ENCODE peak calls at places on chromosomes 6 and 20, in ten cellular contexts. One of them, this sample, is unnamed.

GRCh38 chr20:18793625-18794427 is 19.8 kb upstream of the SCP2D1 start:
- DNase-seq in body of pancreas: peak
- DNase-seq in esophagus squamous epithelium: peak
- DNase-seq in choroid plexus epithelial cell: peak
- DNase-seq in epithelial cell of esophagus: peak
- DNase-seq in lower leg skin: peak
- DNase-seq in A549: peak
- DNase-seq in CD8-positive, alpha-beta memory T cell: peak
- DNase-seq in heart left ventricle: peak
- DNase-seq in HepG2: peak
- DNase-seq in this sample: peak

GRCh38 chr20:11919046-11919445 is 1.4 kb downstream of the BTBD3 start:
- DNase-seq in choroid plexus epithelial cell: peak
- DNase-seq in CD8-positive, alpha-beta memory T cell: no peak
- DNase-seq in epithelial cell of esophagus: no peak
- DNase-seq in heart left ventricle: peak
- DNase-seq in lower leg skin: no peak
- DNase-seq in A549: no peak
- DNase-seq in esophagus squamous epithelium: no peak
- DNase-seq in body of pancreas: peak
- DNase-seq in HepG2: no peak
- DNase-seq in this sample: peak

GRCh38 chr6:13526339-13526717 is 38.9 kb upstream of the GFOD1 start:
- DNase-seq in lower leg skin: no peak
- DNase-seq in A549: no peak
- DNase-seq in heart left ventricle: no peak
- DNase-seq in body of pancreas: no peak
- DNase-seq in esophagus squamous epithelium: no peak
- DNase-seq in epithelial cell of esophagus: no peak
- DNase-seq in CD8-positive, alpha-beta memory T cell: no peak
- DNase-seq in HepG2: no peak
- DNase-seq in choroid plexus epithelial cell: no peak
- DNase-seq in this sample: no peak

GRCh38 chr6:87700729-87701675 is 1.0 kb downstream of the AKIRIN2 start:
- DNase-seq in choroid plexus epithelial cell: peak
- DNase-seq in lower leg skin: no peak
- DNase-seq in heart left ventricle: peak
- DNase-seq in body of pancreas: peak
- DNase-seq in CD8-positive, alpha-beta memory T cell: peak
- DNase-seq in A549: peak
- DNase-seq in esophagus squamous epithelium: no peak
- DNase-seq in epithelial cell of esophagus: peak
- DNase-seq in HepG2: peak
- DNase-seq in this sample: no peak

GRCh38 chr6:138571585-138572199 is 72.4 kb upstream of the NHSL1 start:
- DNase-seq in heart left ventricle: no peak
- DNase-seq in A549: no peak
- DNase-seq in lower leg skin: no peak
- DNase-seq in esophagus squamous epithelium: no peak
- DNase-seq in choroid plexus epithelial cell: no peak
- DNase-seq in CD8-positive, alpha-beta memory T cell: no peak
- DNase-seq in body of pancreas: no peak
- DNase-seq in HepG2: no peak
- DNase-seq in epithelial cell of esophagus: no peak
- DNase-seq in this sample: no peak

GRCh38 chr20:19786311-19786710 is 28.3 kb downstream of the RIN2 start:
- DNase-seq in esophagus squamous epithelium: no peak
- DNase-seq in epithelial cell of esophagus: peak
- DNase-seq in lower leg skin: peak
- DNase-seq in heart left ventricle: peak
- DNase-seq in A549: no peak
- DNase-seq in CD8-positive, alpha-beta memory T cell: no peak
- DNase-seq in choroid plexus epithelial cell: peak
- DNase-seq in HepG2: no peak
- DNase-seq in body of pancreas: peak
- DNase-seq in this sample: peak

GRCh38 chr6:53717571-53717970 is 52.0 kb upstream of the KLHL31 start:
- DNase-seq in CD8-positive, alpha-beta memory T cell: no peak
- DNase-seq in esophagus squamous epithelium: no peak
- DNase-seq in lower leg skin: no peak
- DNase-seq in HepG2: no peak
- DNase-seq in epithelial cell of esophagus: peak
- DNase-seq in A549: no peak
- DNase-seq in heart left ventricle: no peak
- DNase-seq in choroid plexus epithelial cell: no peak
- DNase-seq in body of pancreas: no peak
- DNase-seq in this sample: no peak

GRCh38 chr6:128400875-128401274 is 119.5 kb downstream of the PTPRK start:
- DNase-seq in lower leg skin: no peak
- DNase-seq in esophagus squamous epithelium: no peak
- DNase-seq in HepG2: no peak
- DNase-seq in body of pancreas: no peak
- DNase-seq in epithelial cell of esophagus: no peak
- DNase-seq in heart left ventricle: no peak
- DNase-seq in CD8-positive, alpha-beta memory T cell: no peak
- DNase-seq in A549: no peak
- DNase-seq in choroid plexus epithelial cell: no peak
- DNase-seq in this sample: no peak

GRCh38 chr6:117215353-117216090 is 49.8 kb upstream of the VGLL2 start:
- DNase-seq in A549: no peak
- DNase-seq in HepG2: no peak
- DNase-seq in CD8-positive, alpha-beta memory T cell: no peak
- DNase-seq in choroid plexus epithelial cell: no peak
- DNase-seq in esophagus squamous epithelium: no peak
- DNase-seq in heart left ventricle: no peak
- DNase-seq in body of pancreas: no peak
- DNase-seq in epithelial cell of esophagus: peak
- DNase-seq in lower leg skin: no peak
- DNase-seq in this sample: no peak

GRCh38 chr20:6104493-6105188 is 18.2 kb downstream of the FERMT1 start:
- DNase-seq in choroid plexus epithelial cell: peak
- DNase-seq in esophagus squamous epithelium: no peak
- DNase-seq in epithelial cell of esophagus: no peak
- DNase-seq in lower leg skin: no peak
- DNase-seq in heart left ventricle: no peak
- DNase-seq in A549: no peak
- DNase-seq in CD8-positive, alpha-beta memory T cell: no peak
- DNase-seq in body of pancreas: peak
- DNase-seq in HepG2: no peak
- DNase-seq in this sample: no peak

GRCh38 chr20:44730441-44730840 is 15.2 kb upstream of the KCNK15 start:
- DNase-seq in body of pancreas: no peak
- DNase-seq in heart left ventricle: no peak
- DNase-seq in HepG2: no peak
- DNase-seq in choroid plexus epithelial cell: peak
- DNase-seq in CD8-positive, alpha-beta memory T cell: no peak
- DNase-seq in epithelial cell of esophagus: peak
- DNase-seq in A549: peak
- DNase-seq in esophagus squamous epithelium: no peak
- DNase-seq in lower leg skin: no peak
- DNase-seq in this sample: no peak

GRCh38 chr6:111124406-111124805 is 37.1 kb downstream of the SLC16A10 start:
- DNase-seq in CD8-positive, alpha-beta memory T cell: no peak
- DNase-seq in lower leg skin: no peak
- DNase-seq in A549: no peak
- DNase-seq in body of pancreas: no peak
- DNase-seq in esophagus squamous epithelium: no peak
- DNase-seq in heart left ventricle: no peak
- DNase-seq in epithelial cell of esophagus: no peak
- DNase-seq in choroid plexus epithelial cell: no peak
- DNase-seq in HepG2: no peak
- DNase-seq in this sample: no peak

DNA sequence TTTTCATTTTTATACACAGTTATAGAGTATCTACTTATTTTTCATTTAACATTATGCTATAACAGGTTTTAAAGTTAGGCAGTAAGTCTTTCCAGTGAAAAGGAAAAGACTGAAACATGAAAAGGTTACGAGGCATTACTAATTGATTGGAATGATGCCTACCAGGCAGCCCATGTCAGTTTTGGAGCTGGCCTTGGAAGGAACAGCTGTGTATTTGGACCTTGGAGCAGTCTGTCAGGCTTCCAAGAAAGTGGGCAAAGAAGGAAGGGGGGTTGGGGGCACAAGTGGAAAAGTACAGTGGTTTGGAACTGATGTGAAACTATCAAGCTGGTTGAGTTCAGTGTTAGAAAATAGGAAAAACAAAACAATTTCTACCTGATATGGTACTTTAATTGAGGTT is 41.7 kb downstream of the SLC16A10 start:
- DNase-seq in epithelial cell of esophagus: no peak
- DNase-seq in lower leg skin: no peak
- DNase-seq in CD8-positive, alpha-beta memory T cell: no peak
- DNase-seq in body of pancreas: peak
- DNase-seq in HepG2: peak
- DNase-seq in A549: no peak
- DNase-seq in choroid plexus epithelial cell: no peak
- DNase-seq in heart left ventricle: peak
- DNase-seq in esophagus squamous epithelium: no peak
- DNase-seq in this sample: no peak
- H3K4me3 ChIP-seq in epithelial cell of esophagus: no peak
- H3K4me3 ChIP-seq in lower leg skin: no peak
- H3K4me3 ChIP-seq in CD8-positive, alpha-beta memory T cell: no peak
- H3K4me3 ChIP-seq in body of pancreas: no peak
- H3K4me3 ChIP-seq in HepG2: no peak
- H3K4me3 ChIP-seq in A549: no peak
- H3K4me3 ChIP-seq in choroid plexus epithelial cell: no peak
- H3K4me3 ChIP-seq in heart left ventricle: no peak
- H3K4me3 ChIP-seq in esophagus squamous epithelium: no peak
- H3K4me3 ChIP-seq in this sample: no peak

DNA sequence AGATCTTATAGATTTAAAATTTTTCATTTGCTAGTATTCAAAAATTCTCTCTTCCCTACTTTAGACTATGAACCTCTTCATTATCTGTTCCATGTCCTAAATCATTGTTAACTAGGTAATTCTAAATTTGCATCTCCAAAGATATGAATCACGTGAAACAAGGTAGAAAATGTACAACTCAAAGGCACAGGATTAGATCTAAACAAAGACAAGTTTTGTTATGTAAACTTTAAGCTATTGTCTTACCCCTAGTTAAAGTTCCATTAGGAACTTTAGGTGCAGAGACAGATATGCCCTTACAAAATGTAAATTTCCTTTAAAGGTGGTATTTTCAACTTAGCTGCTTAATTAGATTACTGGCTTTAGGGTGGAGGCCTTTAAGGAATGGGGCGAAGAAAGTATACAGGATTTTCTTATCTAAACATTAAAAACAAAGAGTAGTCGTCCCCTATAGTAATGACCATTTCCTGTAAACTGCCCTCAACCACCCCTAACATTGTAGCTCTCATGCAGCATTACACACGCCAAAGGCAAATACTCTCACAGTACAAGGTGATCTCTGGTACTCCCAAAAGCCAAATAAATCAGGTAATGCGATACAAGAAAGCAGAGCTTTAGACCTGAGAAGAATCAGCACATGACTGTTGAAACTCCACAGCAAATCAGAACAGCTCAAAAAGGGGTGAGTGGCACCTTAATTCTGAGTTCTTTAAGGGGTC is 57.4 kb upstream of the MRAP2 start:
- DNase-seq in HepG2: no peak
- DNase-seq in esophagus squamous epithelium: no peak
- DNase-seq in choroid plexus epithelial cell: no peak
- DNase-seq in CD8-positive, alpha-beta memory T cell: no peak
- DNase-seq in body of pancreas: no peak
- DNase-seq in epithelial cell of esophagus: no peak
- DNase-seq in A549: no peak
- DNase-seq in heart left ventricle: no peak
- DNase-seq in lower leg skin: no peak
- DNase-seq in this sample: no peak
- H3K4me3 ChIP-seq in HepG2: no peak
- H3K4me3 ChIP-seq in esophagus squamous epithelium: no peak
- H3K4me3 ChIP-seq in choroid plexus epithelial cell: no peak
- H3K4me3 ChIP-seq in CD8-positive, alpha-beta memory T cell: no peak
- H3K4me3 ChIP-seq in body of pancreas: no peak
- H3K4me3 ChIP-seq in epithelial cell of esophagus: no peak
- H3K4me3 ChIP-seq in A549: no peak
- H3K4me3 ChIP-seq in heart left ventricle: no peak
- H3K4me3 ChIP-seq in lower leg skin: no peak
- H3K4me3 ChIP-seq in this sample: no peak

DNA sequence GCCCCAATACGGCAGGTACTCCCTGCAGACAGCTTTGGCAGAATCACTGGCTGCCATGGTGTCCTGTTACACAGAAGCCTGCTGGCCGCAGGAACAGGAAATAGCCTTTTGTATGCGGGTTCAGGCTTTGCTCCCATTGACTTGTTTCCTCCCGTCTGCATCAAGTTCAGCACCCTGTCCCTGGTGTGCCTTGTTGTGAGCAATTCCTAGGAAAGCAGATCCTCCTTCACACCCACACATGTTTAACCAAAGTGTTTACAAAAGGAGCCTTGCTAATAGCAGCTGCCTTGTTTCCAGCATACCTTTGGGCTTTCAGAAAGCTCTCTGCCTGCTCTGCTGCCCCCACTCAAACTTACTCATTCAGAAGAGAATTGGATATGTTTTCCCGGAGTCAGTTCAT is 127.2 kb upstream of the SUPT3H start:
- DNase-seq in esophagus squamous epithelium: no peak
- DNase-seq in body of pancreas: peak
- DNase-seq in CD8-positive, alpha-beta memory T cell: no peak
- DNase-seq in epithelial cell of esophagus: peak
- DNase-seq in lower leg skin: no peak
- DNase-seq in A549: no peak
- DNase-seq in HepG2: no peak
- DNase-seq in choroid plexus epithelial cell: peak
- DNase-seq in heart left ventricle: no peak
- DNase-seq in this sample: no peak
- H3K4me3 ChIP-seq in esophagus squamous epithelium: no peak
- H3K4me3 ChIP-seq in body of pancreas: no peak
- H3K4me3 ChIP-seq in CD8-positive, alpha-beta memory T cell: no peak
- H3K4me3 ChIP-seq in epithelial cell of esophagus: no peak
- H3K4me3 ChIP-seq in lower leg skin: no peak
- H3K4me3 ChIP-seq in A549: no peak
- H3K4me3 ChIP-seq in HepG2: no peak
- H3K4me3 ChIP-seq in choroid plexus epithelial cell: no peak
- H3K4me3 ChIP-seq in heart left ventricle: no peak
- H3K4me3 ChIP-seq in this sample: no peak

DNA sequence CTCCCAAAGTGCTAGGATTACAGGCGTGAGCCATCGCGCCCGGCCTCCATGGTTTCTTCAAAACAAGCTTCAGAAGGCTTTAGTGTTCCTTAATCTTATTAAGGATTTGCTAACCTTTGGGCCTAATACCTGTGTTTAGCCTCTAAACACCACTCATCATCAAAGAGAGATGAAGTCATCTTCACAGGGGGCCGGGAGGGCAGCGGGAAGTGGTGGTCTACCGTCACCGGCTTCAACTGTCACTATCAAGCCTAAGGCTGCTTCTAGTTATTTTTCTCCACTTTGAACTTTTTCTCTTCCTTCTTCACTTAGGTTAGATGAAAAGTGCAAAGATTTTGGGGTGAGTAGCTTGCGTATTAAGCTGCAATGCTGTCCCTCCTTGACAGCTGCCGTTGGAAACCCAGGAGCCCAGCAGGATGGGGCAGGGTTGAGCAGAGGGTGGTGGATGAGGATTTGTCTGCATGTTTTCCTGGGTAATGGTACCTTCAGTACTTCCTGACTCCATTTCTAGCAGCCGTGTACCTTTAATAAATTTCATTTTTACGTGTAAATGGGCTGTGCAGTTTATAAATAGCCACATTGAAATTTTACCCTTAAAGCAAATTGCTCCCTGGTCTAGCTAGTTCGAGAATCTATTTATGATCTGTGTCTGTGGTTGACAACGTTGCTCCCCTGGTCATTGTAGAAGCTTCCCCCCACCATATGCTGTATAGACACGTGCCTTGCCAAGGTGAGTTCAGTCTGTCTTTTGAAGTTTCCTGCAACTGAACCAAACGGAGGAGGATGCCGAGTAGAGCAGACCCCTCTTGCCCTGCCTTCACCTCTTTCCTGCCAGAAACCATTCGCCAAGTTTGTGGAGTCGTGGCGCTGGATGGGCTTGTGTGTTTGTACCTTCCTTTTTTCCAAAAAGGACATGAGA is 64.8 kb downstream of the SYNJ2 start:
- DNase-seq in HepG2: no peak
- DNase-seq in esophagus squamous epithelium: no peak
- DNase-seq in body of pancreas: no peak
- DNase-seq in A549: no peak
- DNase-seq in lower leg skin: no peak
- DNase-seq in heart left ventricle: no peak
- DNase-seq in CD8-positive, alpha-beta memory T cell: no peak
- DNase-seq in epithelial cell of esophagus: no peak
- DNase-seq in choroid plexus epithelial cell: no peak
- DNase-seq in this sample: no peak
- H3K4me3 ChIP-seq in HepG2: no peak
- H3K4me3 ChIP-seq in esophagus squamous epithelium: no peak
- H3K4me3 ChIP-seq in body of pancreas: no peak
- H3K4me3 ChIP-seq in A549: no peak
- H3K4me3 ChIP-seq in lower leg skin: no peak
- H3K4me3 ChIP-seq in heart left ventricle: no peak
- H3K4me3 ChIP-seq in CD8-positive, alpha-beta memory T cell: peak
- H3K4me3 ChIP-seq in epithelial cell of esophagus: no peak
- H3K4me3 ChIP-seq in choroid plexus epithelial cell: no peak
- H3K4me3 ChIP-seq in this sample: no peak